ENCODE peak calls at places on chromosomes 3 and 15, in five cellular contexts. R is fibroblast of mammary gland, J is foreskin keratinocyte, Z is progenitor cell of endocrine pancreas, Q is astrocyte of the spinal cord. K is an unnamed sample.

GRCh38 chr3:23776352-23776891 is 29.3 kb upstream of the UBE2E1 start:
- DNase-seq in Z (no peak), Q (peak), R (peak), J (peak), K (no peak)

GRCh38 chr3:89098964-89099585 is 8.3 kb upstream of the EPHA3 start:
- DNase-seq in Z (peak), J (peak), R (peak), Q (peak), K (no peak)

GRCh38 chr15:68278345-68279217 is 1.0 kb downstream of the FEM1B start:
- DNase-seq in Z (no peak), J (no peak), Q (peak), R (peak), K (no peak)

GRCh38 chr15:57015897-57016296 is 97.5 kb downstream of the TCF12 start:
- DNase-seq in Q (no peak), J (peak), R (no peak), Z (no peak), K (no peak)

GRCh38 chr15:57053470-57053869 is 135.0 kb downstream of the TCF12 start:
- DNase-seq in Q (no peak), R (no peak), J (no peak), Z (no peak), K (no peak)

GRCh38 chr3:159896543-159896942 is 92.1 kb upstream of the IL12A start:
- DNase-seq in J (no peak), Q (no peak), Z (no peak), R (no peak), K (no peak)

GRCh38 chr3:21326704-21327103 is 424.3 kb downstream of the ZNF385D start:
- DNase-seq in R (peak), Z (no peak), Q (peak), J (no peak), K (no peak)

GRCh38 chr3:148861277-148861869 is 3.7 kb upstream of the CPA3 start:
- DNase-seq in J (peak), R (peak), Z (no peak), Q (peak), K (no peak)

GRCh38 chr15:22831473-22831872 is 7.0 kb upstream of the NIPA2 start:
- DNase-seq in R (peak), J (no peak), Z (no peak), Q (peak), K (no peak)

DNA sequence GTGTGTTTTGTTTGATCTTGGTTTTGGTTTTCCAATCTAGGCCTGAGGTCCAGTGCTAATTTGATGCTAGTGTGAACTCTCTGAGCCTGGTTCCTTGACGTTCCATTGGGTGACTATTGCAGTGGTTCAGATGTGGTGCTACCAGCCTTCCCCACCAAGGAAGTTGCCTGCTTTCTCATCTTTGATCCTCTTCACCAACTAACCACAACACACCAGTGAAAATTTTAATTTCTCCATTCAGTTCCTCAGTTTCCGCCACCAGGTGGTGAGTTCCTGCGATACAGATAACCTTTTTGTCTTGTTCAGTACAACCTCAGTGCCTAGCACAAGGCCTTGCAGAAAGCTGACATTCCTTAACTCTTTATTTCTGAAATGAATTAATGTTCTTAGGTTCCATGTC is 337.4 kb upstream of the TPRG1 start:
- DNase-seq in Q (no peak), Z (no peak), R (no peak), J (no peak), K (no peak)
- TF ChIP-seq CTCF in Q (no peak), Z (no peak), R (no peak), J (no peak), K (no peak)

GRCh38 chr3:157493627-157494550 is 9.3 kb downstream of the VEPH1 start:
- DNase-seq in J (peak), Q (peak), Z (no peak), R (peak), K (no peak)
- TF ChIP-seq CTCF in J (peak), Q (peak), Z (peak), R (peak), K (no peak)

GRCh38 chr15:44550256-44550655 is 13.3 kb downstream of the EIF3J start:
- DNase-seq in Q (peak), R (peak), J (no peak), Z (no peak), K (peak)

GRCh38 chr15:44550734-44551133 is 13.8 kb downstream of the EIF3J start:
- DNase-seq in Q (no peak), J (no peak), Z (no peak), R (no peak), K (no peak)

GRCh38 chr15:44541282-44541958 is 4.5 kb downstream of the EIF3J start:
- DNase-seq in J (peak), Q (peak), Z (no peak), R (peak), K (no peak)

GRCh38 chr15:44545934-44546802 is 9.2 kb downstream of the EIF3J start:
- DNase-seq in Z (no peak), R (peak), Q (peak), J (no peak), K (no peak)
- TF ChIP-seq CTCF in Z (peak), R (peak), Q (peak), J (peak), K (no peak)

GRCh38 chr3:128572644-128573105 is 77.9 kb downstream of the RPN1 start:
- DNase-seq in R (no peak), Q (no peak), Z (no peak), J (no peak), K (peak)
- TF ChIP-seq CTCF in R (peak), Q (peak), Z (peak), J (peak), K (no peak)